ENCODE peak calls at places on chromosomes 7 and 10, in seven cellular contexts. H is left ventricle myocardium inferior; G is heart right ventricle; N is right lobe of liver; B is lower lobe of right lung; X is H7; K is CD8-positive, alpha-beta T cell. V is an unnamed sample.

GRCh38 chr7:117088623-117089199 is 135.4 kb downstream of the ST7 start:
- DNase-seq in H (no peak), G (no peak), N (no peak), B (no peak), X (no peak), K (no peak), V (no peak)

GRCh38 chr7:35800718-35801391 is at the start of gene SEPTIN7:
- DNase-seq in H (peak; percentile 99), G (peak; percentile 99), N (peak; percentile 100), B (peak; percentile 99), X (peak; percentile 94), K (peak; percentile 98), V (peak; percentile 100)

GRCh38 chr7:123679614-123680013 is 23.9 kb downstream of the LMOD2 start:
- DNase-seq in H (no peak), G (peak; percentile 33), N (no peak), B (no peak), X (no peak), K (no peak), V (no peak)

GRCh38 chr10:127922206-127922605 is 15.3 kb downstream of the PTPRE start:
- DNase-seq in H (no peak), G (no peak), N (no peak), B (no peak), X (no peak), K (no peak), V (no peak)

GRCh38 chr10:108375691-108376090 is 1211.2 kb upstream of the SORCS1 start:
- DNase-seq in H (no peak), G (no peak), N (no peak), B (no peak), X (no peak), K (no peak), V (no peak)

GRCh38 chr10:46518028-46518725 is 38.3 kb downstream of the GPRIN2 start:
- DNase-seq in H (no peak), G (no peak), N (no peak), B (peak; percentile 30), X (no peak), K (no peak), V (no peak)

GRCh38 chr10:88908194-88908593 is 28.1 kb downstream of the STAMBPL1 start:
- DNase-seq in H (no peak), G (no peak), N (no peak), B (no peak), X (no peak), K (no peak), V (no peak)

GRCh38 chr10:60944159-60944909 is at the start of gene RHOBTB1:
- DNase-seq in H (peak; percentile 81), G (peak; percentile 81), N (peak; percentile 79), B (peak; percentile 81), X (peak; percentile 87), K (no peak), V (peak; percentile 93)

GRCh38 chr7:38147005-38147404 is 31.0 kb upstream of the STARD3NL start:
- DNase-seq in H (no peak), G (no peak), N (no peak), B (no peak), X (no peak), K (no peak), V (no peak)

GRCh38 chr7:14836006-14836405 is 66.5 kb downstream of the DGKB start:
- DNase-seq in H (no peak), G (no peak), N (no peak), B (no peak), X (no peak), K (no peak), V (no peak)

GRCh38 chr7:127995157-127995865 is 35.9 kb downstream of the LRRC4 start:
- DNase-seq in H (no peak), G (peak; percentile 30), N (no peak), B (no peak), X (no peak), K (no peak), V (no peak)

GRCh38 chr10:35888400-35888799 is 246.3 kb upstream of the FZD8 start:
- DNase-seq in H (no peak), G (no peak), N (no peak), B (no peak), X (no peak), K (no peak), V (no peak)

GRCh38 chr10:50991496-50992355 is 82.6 kb upstream of the PRKG1 start:
- DNase-seq in H (peak; percentile 67), G (peak; percentile 72), N (peak; percentile 68), B (peak; percentile 56), X (peak; percentile 58), K (no peak), V (peak; percentile 70)

DNA sequence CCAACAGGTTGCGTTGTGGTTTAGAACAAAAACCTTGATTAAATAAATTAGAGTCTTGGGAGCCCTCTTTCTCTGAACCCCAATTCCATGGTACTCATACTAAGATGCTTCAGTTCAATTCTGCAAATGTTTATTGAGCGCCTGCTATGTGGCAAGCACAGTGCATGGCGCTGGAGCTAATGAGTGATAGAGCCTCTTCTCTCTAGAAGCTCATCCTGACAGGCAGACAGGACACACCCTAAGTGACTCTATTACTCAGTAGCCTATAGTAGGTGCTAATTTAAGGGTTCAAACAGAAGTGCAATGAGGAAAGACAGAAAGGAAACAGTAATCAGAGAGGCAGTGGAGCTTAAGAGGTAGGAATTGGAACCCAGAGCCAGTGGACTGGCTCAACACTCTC is 124.4 kb upstream of the C7orf33 start:
- DNase-seq in H (no peak), G (no peak), N (no peak), B (no peak), X (no peak), K (no peak), V (no peak)
- H3K27me3 ChIP-seq in H (peaks cover 17% of the 10 kb centered on the region), G (no peaks in the 10 kb centered on the region), N (no peaks in the 10 kb centered on the region), B (no peaks in the 10 kb centered on the region), X (no peaks in the 10 kb centered on the region), K (no peaks in the 10 kb centered on the region), V (no peaks in the 10 kb centered on the region)

DNA sequence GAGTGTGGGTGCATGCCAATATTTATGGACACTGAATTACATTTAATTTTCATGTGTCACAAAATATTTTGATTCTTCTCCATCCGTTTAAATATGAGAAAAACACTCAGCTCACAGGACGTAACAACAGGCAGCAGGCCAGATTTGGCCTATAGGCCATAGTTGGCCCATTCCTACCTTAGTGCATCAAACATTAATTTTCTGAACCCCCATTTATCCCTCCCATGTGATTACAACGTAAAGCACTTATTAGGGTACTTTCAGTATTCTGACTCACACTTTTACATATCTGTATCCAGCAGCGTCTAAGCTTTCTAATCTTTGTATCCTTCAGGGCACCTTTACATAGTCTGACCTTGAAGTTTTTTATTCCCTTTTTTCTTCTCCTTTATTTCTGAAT is 4.0 kb downstream of the IDI1 start:
- DNase-seq in H (no peak), G (no peak), N (no peak), B (no peak), X (no peak), K (no peak), V (no peak)
- H3K4me3 ChIP-seq in H (no peak overlapping the region), G (no peak overlapping the region), N (no peak overlapping the region), B (no peak overlapping the region), X (no peak overlapping the region), K (no peak overlapping the region), V (no peak overlapping the region)

GRCh38 chr7:1675036-1675671 is 5.1 kb downstream of the ELFN1 start:
- DNase-seq in H (no peak), G (no peak), N (peak; percentile 43), B (peak; percentile 35), X (peak; percentile 52), K (no peak), V (peak; percentile 41)

GRCh38 chr7:1674161-1675035 is 4.3 kb downstream of the ELFN1 start:
- DNase-seq in H (no peak), G (no peak), N (peak; percentile 27), B (peak; percentile 22), X (peak; percentile 49), K (no peak), V (no peak)

GRCh38 chr7:1671876-1672451 is 1.9 kb downstream of the ELFN1 start:
- DNase-seq in H (no peak), G (no peak), N (peak; percentile 45), B (peak; percentile 24), X (peak; percentile 71), K (no peak), V (no peak)

GRCh38 chr7:1672851-1673486 is 2.9 kb downstream of the ELFN1 start:
- DNase-seq in H (no peak), G (no peak), N (peak; percentile 53), B (peak; percentile 33), X (no peak), K (no peak), V (no peak)

DNA sequence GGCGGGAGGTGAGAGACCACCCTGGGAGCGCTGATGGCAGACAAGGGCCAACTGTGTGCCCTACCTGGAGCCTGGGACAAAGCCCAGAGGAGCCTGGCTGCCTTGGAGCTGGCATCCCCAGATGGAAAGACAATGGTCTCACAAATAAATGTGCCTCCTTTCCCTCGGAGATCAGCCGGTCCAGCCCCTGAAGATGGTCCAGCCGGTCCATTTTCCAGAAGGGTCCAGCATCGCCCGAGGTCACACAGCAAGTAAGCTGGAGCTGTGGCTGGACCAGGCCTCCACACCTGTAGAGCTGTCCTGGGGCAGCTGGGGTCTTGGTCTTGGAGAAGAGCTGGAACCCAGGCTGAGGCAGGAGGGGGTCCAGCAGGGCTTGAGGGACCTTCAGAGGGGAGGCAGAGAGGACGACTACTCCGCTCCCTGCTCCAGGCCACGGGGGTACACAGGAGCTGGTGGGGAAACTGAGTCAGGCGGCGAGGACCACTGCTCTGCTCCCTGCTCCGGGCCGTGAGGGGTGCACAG is 3.6 kb downstream of the ELFN1 start:
- DNase-seq in H (no peak), G (no peak), N (peak; percentile 47), B (peak; percentile 28), X (peak; percentile 30), K (no peak), V (peak; percentile 45)
- H3K27me3 ChIP-seq in H (peaks cover 72% of the 10 kb centered on the region), G (no peaks in the 10 kb centered on the region), N (no peaks in the 10 kb centered on the region), B (peaks cover 60% of the 10 kb centered on the region), X (peaks cover 17% of the 10 kb centered on the region), K (peaks cover 16% of the 10 kb centered on the region), V (no peaks in the 10 kb centered on the region)

GRCh38 chr7:112162161-112163020 is 43.8 kb downstream of the DOCK4 start:
- DNase-seq in H (peak; percentile 42), G (peak; percentile 58), N (peak; percentile 58), B (peak; percentile 50), X (peak; percentile 54), K (no peak), V (peak; percentile 69)
- H3K4me3 ChIP-seq in H (no peak overlapping the region), G (no peak overlapping the region), N (no peak overlapping the region), B (no peak overlapping the region), X (no peak overlapping the region), K (no peak overlapping the region), V (no peak overlapping the region)

GRCh38 chr10:80896959-80897358 is 359.3 kb downstream of the SH2D4B start:
- DNase-seq in H (no peak), G (no peak), N (no peak), B (no peak), X (no peak), K (no peak), V (no peak)
- H3K27me3 ChIP-seq in H (peaks cover 16% of the 10 kb centered on the region), G (no peaks in the 10 kb centered on the region), N (no peaks in the 10 kb centered on the region), B (no peaks in the 10 kb centered on the region), X (peaks cover 25% of the 10 kb centered on the region), K (no peaks in the 10 kb centered on the region), V (no peaks in the 10 kb centered on the region)

DNA sequence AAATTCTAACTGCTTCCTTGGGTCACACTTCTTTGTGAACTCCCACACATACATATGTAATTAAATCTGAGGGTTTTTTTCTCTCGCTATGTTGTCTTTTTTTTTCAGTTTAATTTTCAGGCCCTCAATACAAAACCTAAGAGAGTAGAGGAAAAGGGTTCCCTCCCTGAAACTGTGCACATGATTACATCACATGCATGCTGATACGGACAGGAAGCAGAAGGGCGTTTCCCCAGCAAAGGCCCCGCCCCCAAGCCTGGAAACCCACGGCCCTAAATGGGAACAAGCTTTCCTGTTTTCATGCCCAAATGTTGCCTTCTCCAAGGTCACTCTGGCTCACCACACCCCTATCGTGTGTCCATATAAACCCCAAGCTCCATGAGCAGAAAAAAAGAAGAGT is 115.4 kb downstream of the TEX36 start:
- DNase-seq in H (no peak), G (no peak), N (no peak), B (no peak), X (no peak), K (no peak), V (no peak)
- H3K4me3 ChIP-seq in H (no peak overlapping the region), G (no peak overlapping the region), N (no peak overlapping the region), B (no peak overlapping the region), X (no peak overlapping the region), K (no peak overlapping the region), V (no peak overlapping the region)